ENCODE peak calls at places on chromosomes 4 and X, in nine cellular contexts. I, L, V, Q, X, S, G, J and W are unnamed samples.
A peak's percentile ranks its signal among the peaks of the same experiment; 100 is the strongest.

GRCh38 chrX:139600105-139600504 is 69.6 kb downstream of the F9 start:
- DNase-seq in I (no peak), L (no peak), V (no peak), Q (no peak), X (no peak), S (no peak), G (no peak), J (no peak), W (no peak)

GRCh38 chrX:136450050-136450830 is 37.5 kb upstream of the BRS3 start:
- DNase-seq in I (no peak), L (no peak), V (no peak), Q (no peak), X (no peak), S (no peak), G (no peak), J (no peak), W (no peak)

GRCh38 chr4:89712141-89712540 is 124.8 kb downstream of the SNCA start:
- DNase-seq in I (no peak), L (no peak), V (no peak), Q (no peak), X (no peak), S (no peak), G (no peak), J (no peak), W (no peak)

GRCh38 chr4:151771664-151772063 is 10.9 kb upstream of the GATB start:
- DNase-seq in I (no peak), L (no peak), V (no peak), Q (no peak), X (no peak), S (no peak), G (no peak), J (no peak), W (no peak)

GRCh38 chr4:8340721-8341680 is 71.4 kb downstream of the HTRA3 start:
- DNase-seq in I (no peak), L (no peak), V (peak; percentile 88), Q (no peak), X (no peak), S (no peak), G (no peak), J (no peak), W (no peak)

GRCh38 chr4:48963042-48963679 is 22.9 kb upstream of the CWH43 start:
- DNase-seq in I (peak; percentile 23), L (peak; percentile 83), V (peak; percentile 80), Q (peak; percentile 87), X (peak; percentile 72), S (no peak), G (peak; percentile 82), J (peak; percentile 79), W (peak; percentile 66)

GRCh38 chrX:113929004-113929403 is 654.9 kb upstream of the HTR2C start:
- DNase-seq in I (no peak), L (no peak), V (no peak), Q (peak; percentile 76), X (no peak), S (peak; percentile 7), G (peak; percentile 15), J (no peak), W (no peak)

GRCh38 chr4:24131954-24132673 is 242.3 kb upstream of the PPARGC1A start:
- DNase-seq in I (no peak), L (no peak), V (no peak), Q (peak; percentile 9), X (no peak), S (no peak), G (no peak), J (no peak), W (no peak)

GRCh38 chr4:186249785-186250739 is 15.9 kb upstream of the F11 start:
- DNase-seq in I (no peak), L (no peak), V (no peak), Q (no peak), X (no peak), S (no peak), G (no peak), J (no peak), W (no peak)

GRCh38 chr4:12126476-12126875 is 697.8 kb upstream of the HS3ST1 start:
- DNase-seq in I (no peak), L (no peak), V (no peak), Q (no peak), X (no peak), S (no peak), G (no peak), J (no peak), W (no peak)

GRCh38 chr4:20760053-20760452 is 59.8 kb downstream of the PACRGL start:
- DNase-seq in I (no peak), L (no peak), V (no peak), Q (peak; percentile 29), X (no peak), S (no peak), G (no peak), J (no peak), W (no peak)

GRCh38 chr4:7324651-7325121 is 110.0 kb downstream of the PSAPL1 start:
- DNase-seq in I (no peak), L (no peak), V (no peak), Q (no peak), X (no peak), S (no peak), G (no peak), J (no peak), W (no peak)

GRCh38 chrX:134236690-134237362 is at the start of gene CCDC160:
- DNase-seq in I (no peak), L (no peak), V (peak; percentile 28), Q (peak; percentile 96), X (no peak), S (no peak), G (no peak), J (peak; percentile 28), W (peak; percentile 20)